ENCODE peak calls at places on chromosomes 11 and 22, in six cellular contexts. Z is SK-N-SH, P is K562, C is H1, F is HepG2, Q is GM12878. E is an unnamed sample.
A peak's percentile ranks its signal among the peaks of the same experiment; 100 is the strongest.

GRCh38 chr11:75225794-75226193 is 14.8 kb upstream of the TPBGL start:
- DNase-seq in P (no peak), Z (no peak), C (no peak), Q (no peak), F (no peak), E (no peak)

GRCh38 chr11:20397281-20397680 is 9.8 kb downstream of the PRMT3 start:
- DNase-seq in C (no peak), Q (no peak), F (peak; percentile 35), P (peak; percentile 18), Z (peak; percentile 42), E (peak; percentile 34)

GRCh38 chr22:39472570-39473556 is 16.1 kb downstream of the MGAT3 start:
- DNase-seq in Z (no peak), P (peak; percentile 64), Q (no peak), C (no peak), F (no peak), E (no peak)

GRCh38 chr22:27991586-27992293 is 72.7 kb upstream of the PITPNB start:
- DNase-seq in Z (no peak), P (no peak), C (no peak), F (no peak), Q (no peak), E (no peak)

GRCh38 chr22:50016988-50017700 is 4.6 kb upstream of the IL17REL start:
- DNase-seq in F (no peak), P (no peak), Q (peak; percentile 66), C (no peak), Z (peak; percentile 27), E (no peak)

GRCh38 chr11:13440100-13440855 is 22.7 kb downstream of the BTBD10 start:
- DNase-seq in Z (peak; percentile 64), F (no peak), Q (no peak), P (no peak), C (no peak), E (no peak)

GRCh38 chr11:130712480-130712879 is 203.8 kb downstream of the SNX19 start:
- DNase-seq in Z (no peak), P (no peak), C (no peak), F (no peak), Q (no peak), E (no peak)

GRCh38 chr11:114131366-114131963 is 72.0 kb downstream of the ZBTB16 start:
- DNase-seq in Q (no peak), C (no peak), F (no peak), Z (no peak), P (no peak), E (no peak)

GRCh38 chr22:28051787-28052356 is 132.8 kb upstream of the PITPNB start:
- DNase-seq in F (peak; percentile 43), Z (peak; percentile 44), C (peak; percentile 44), P (peak; percentile 41), Q (no peak), E (no peak)

GRCh38 chr11:20363500-20364411 is at the start of gene HTATIP2:
- DNase-seq in Q (no peak), P (peak; percentile 88), C (no peak), F (no peak), Z (no peak), E (peak; percentile 37)

GRCh38 chr11:116371146-116371545 is 401.6 kb downstream of the BUD13 start:
- DNase-seq in F (no peak), Z (peak; percentile 64), P (no peak), Q (no peak), C (no peak), E (no peak)

GRCh38 chr11:116373107-116373506 is 399.7 kb downstream of the BUD13 start:
- DNase-seq in Q (no peak), P (no peak), Z (no peak), F (no peak), C (no peak), E (no peak)

GRCh38 chr11:116364357-116364756 is 408.4 kb downstream of the BUD13 start:
- DNase-seq in F (no peak), P (no peak), Q (no peak), C (no peak), Z (no peak), E (no peak)

GRCh38 chr11:116366451-116366850 is 406.3 kb downstream of the BUD13 start:
- DNase-seq in F (no peak), P (no peak), Q (no peak), Z (peak; percentile 20), C (no peak), E (no peak)

DNA sequence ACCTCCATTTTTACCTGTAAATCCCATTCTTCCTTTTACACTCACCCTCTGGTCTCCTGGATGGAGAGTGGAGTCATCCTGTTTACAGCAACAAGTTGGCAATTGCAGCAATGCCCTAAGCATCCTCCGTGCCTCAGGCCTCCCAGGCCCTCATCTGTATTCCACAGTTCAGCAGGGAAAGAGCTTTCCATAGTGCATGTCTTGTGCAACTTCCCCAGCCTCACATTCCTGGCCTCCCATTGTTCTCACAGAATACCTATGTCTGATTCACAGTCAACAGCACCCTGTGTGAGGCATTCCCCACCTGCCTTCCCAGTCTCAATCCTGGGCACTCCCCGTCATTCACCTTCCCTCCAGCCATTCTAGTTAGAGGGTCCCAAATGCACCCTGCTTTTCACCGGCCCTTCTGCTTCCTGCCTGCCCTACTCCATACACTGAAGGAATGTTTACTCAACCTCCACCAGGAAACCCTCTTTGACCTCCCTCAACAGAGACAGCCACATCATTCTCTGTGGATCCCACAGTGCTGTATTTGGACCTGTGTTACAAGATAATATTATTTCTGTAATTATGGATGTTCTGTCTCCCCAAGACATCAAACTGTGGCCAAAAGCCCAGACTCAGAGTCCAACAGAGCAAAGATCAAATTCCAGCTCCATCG is 405.7 kb downstream of the BUD13 start:
- DNase-seq in Q (no peak), Z (peak; percentile 1), F (peak; percentile 83), P (no peak), C (peak; percentile 51), E (no peak)
- TF ChIP-seq GABPA in Q (no peak), Z (no peak), F (no peak), P (no peak), C (no peak), E (no peak)

GRCh38 chr22:45589556-45589955 is 82.1 kb upstream of the ATXN10 start:
- DNase-seq in Q (no peak), C (no peak), P (no peak), Z (no peak), F (no peak), E (no peak)
- TF ChIP-seq GABPA in Q (no peak), C (no peak), P (no peak), Z (no peak), F (no peak), E (no peak)

GRCh38 chr11:16881074-16881709 is 133.0 kb downstream of the PLEKHA7 start:
- DNase-seq in P (peak; percentile 35), C (no peak), Q (no peak), Z (no peak), F (no peak), E (peak; percentile 12)
- TF ChIP-seq GABPA in P (no peak), C (no peak), Q (no peak), Z (no peak), F (no peak), E (no peak)

GRCh38 chr22:23251445-23252093 is 71.3 kb downstream of the BCR start:
- DNase-seq in C (no peak), Q (no peak), Z (no peak), P (no peak), F (peak; percentile 61), E (no peak)
- TF ChIP-seq GABPA in C (no peak), Q (no peak), Z (no peak), P (no peak), F (no peak), E (no peak)

GRCh38 chr11:125449586-125449985 is 46.5 kb downstream of the FEZ1 start:
- DNase-seq in P (no peak), Z (no peak), F (no peak), C (no peak), Q (no peak), E (no peak)

GRCh38 chr11:125448136-125448535 is 47.9 kb downstream of the FEZ1 start:
- DNase-seq in C (no peak), Z (no peak), F (no peak), Q (no peak), P (no peak), E (no peak)

GRCh38 chr11:125452125-125452470 is 44.0 kb downstream of the FEZ1 start:
- DNase-seq in C (no peak), F (no peak), P (no peak), Z (no peak), Q (no peak), E (no peak)

GRCh38 chr11:125454047-125454446 is 42.0 kb downstream of the FEZ1 start:
- DNase-seq in C (no peak), Z (no peak), Q (no peak), P (no peak), F (no peak), E (no peak)

GRCh38 chr11:125451400-125452124 is 44.5 kb downstream of the FEZ1 start:
- DNase-seq in P (peak; percentile 46), F (no peak), C (no peak), Q (no peak), Z (peak; percentile 80), E (no peak)
- TF ChIP-seq GABPA in P (no peak), F (no peak), C (no peak), Q (no peak), Z (no peak), E (no peak)

GRCh38 chr11:46429709-46430108 is 38.1 kb upstream of the CHRM4 start:
- DNase-seq in Z (no peak), P (no peak), F (no peak), Q (no peak), C (no peak), E (no peak)
- TF ChIP-seq GABPA in Z (no peak), P (no peak), F (no peak), Q (no peak), C (no peak), E (no peak)

GRCh38 chr11:18309691-18310090 is 12.2 kb downstream of the HPS5 start:
- DNase-seq in Q (no peak), C (no peak), F (no peak), P (no peak), Z (no peak), E (no peak)
- TF ChIP-seq GABPA in Q (no peak), C (no peak), F (no peak), P (no peak), Z (no peak), E (no peak)

DNA sequence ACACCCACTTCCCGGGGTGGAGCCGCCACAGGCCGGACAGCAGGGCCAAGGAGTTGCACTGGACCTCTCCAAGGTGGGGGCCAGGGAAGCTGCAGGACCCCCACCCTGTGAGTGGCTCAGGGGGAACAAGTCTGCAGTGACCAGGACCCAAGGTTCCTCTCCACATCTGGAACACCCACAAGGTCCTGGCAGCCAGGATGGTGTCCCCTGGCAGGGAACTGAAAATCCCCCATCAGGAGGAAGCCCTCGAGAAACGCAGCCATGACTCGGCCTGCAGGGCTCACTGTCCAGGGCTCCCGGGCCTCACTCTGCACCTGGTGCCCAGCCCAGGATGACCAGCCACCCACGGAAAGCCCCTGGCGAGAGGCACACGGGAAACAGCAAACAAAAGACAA is 11.5 kb downstream of the RNH1 start:
- DNase-seq in F (no peak), C (no peak), Q (no peak), Z (no peak), P (no peak), E (no peak)
- TF ChIP-seq GABPA in F (no peak), C (no peak), Q (no peak), Z (no peak), P (no peak), E (no peak)

E was measured in HL-60.